ENCODE peak calls at places on chromosome 1, in four cellular contexts. W, Q, U and Y are unnamed samples.

GRCh38 chr1:65769621-65770020 is 23.1 kb upstream of the PDE4B start:
- DNase-seq in U (no peak), Q (no peak), W (no peak), Y (no peak)

GRCh38 chr1:9280015-9280860 is 12.5 kb upstream of the SPSB1 start:
- DNase-seq in Q (peak), U (peak), W (peak), Y (peak)

GRCh38 chr1:63946866-63947491 is 173.2 kb downstream of the ROR1 start:
- DNase-seq in W (peak), U (no peak), Q (peak), Y (no peak)

GRCh38 chr1:247368501-247368900 is 36.8 kb upstream of the ZNF496 start:
- DNase-seq in W (no peak), U (no peak), Q (no peak), Y (no peak)

GRCh38 chr1:9376430-9376829 is 83.7 kb downstream of the SPSB1 start:
- DNase-seq in U (no peak), Q (no peak), W (no peak), Y (no peak)

GRCh38 chr1:27382950-27383627 is at the start of gene CD164L2:
- DNase-seq in Q (no peak), W (no peak), U (no peak), Y (no peak)

GRCh38 chr1:59046730-59047157 is 250.2 kb upstream of the FGGY start:
- DNase-seq in W (no peak), U (no peak), Q (no peak), Y (no peak)

GRCh38 chr1:168469690-168470089 is 74.1 kb downstream of the XCL2 start:
- DNase-seq in Q (peak), U (peak), W (peak), Y (no peak)

GRCh38 chr1:244097523-244098390 is 46.7 kb downstream of the ZBTB18 start:
- DNase-seq in U (no peak), W (no peak), Q (no peak), Y (no peak)

GRCh38 chr1:59015708-59016107 is 231.9 kb upstream of the JUN start:
- DNase-seq in W (no peak), U (no peak), Q (no peak), Y (peak)

GRCh38 chr1:228099331-228099732 is 3.8 kb downstream of the C1orf35 start:
- DNase-seq in Q (peak), W (no peak), U (no peak), Y (no peak)

GRCh38 chr1:76571248-76571647 is 296.0 kb upstream of the ST6GALNAC5 start:
- DNase-seq in U (no peak), W (no peak), Q (no peak), Y (no peak)
- TF ChIP-seq POLR2A in U (no peak), W (no peak), Q (no peak), Y (no peak)

GRCh38 chr1:174204697-174205308 is 45.5 kb downstream of the RABGAP1L start:
- DNase-seq in U (no peak), W (no peak), Q (no peak), Y (no peak)
- TF ChIP-seq POLR2A in U (no peak), W (no peak), Q (no peak), Y (no peak)

GRCh38 chr1:89538361-89538760 is 13.7 kb downstream of the LRRC8B start:
- DNase-seq in U (no peak), Q (no peak), W (no peak), Y (no peak)
- TF ChIP-seq POLR2A in U (no peak), Q (no peak), W (no peak), Y (no peak)

GRCh38 chr1:208272311-208272710 is 28.1 kb upstream of the PLXNA2 start:
- DNase-seq in W (no peak), U (no peak), Q (no peak), Y (no peak)
- TF ChIP-seq POLR2A in W (no peak), U (no peak), Q (no peak), Y (no peak)

DNA sequence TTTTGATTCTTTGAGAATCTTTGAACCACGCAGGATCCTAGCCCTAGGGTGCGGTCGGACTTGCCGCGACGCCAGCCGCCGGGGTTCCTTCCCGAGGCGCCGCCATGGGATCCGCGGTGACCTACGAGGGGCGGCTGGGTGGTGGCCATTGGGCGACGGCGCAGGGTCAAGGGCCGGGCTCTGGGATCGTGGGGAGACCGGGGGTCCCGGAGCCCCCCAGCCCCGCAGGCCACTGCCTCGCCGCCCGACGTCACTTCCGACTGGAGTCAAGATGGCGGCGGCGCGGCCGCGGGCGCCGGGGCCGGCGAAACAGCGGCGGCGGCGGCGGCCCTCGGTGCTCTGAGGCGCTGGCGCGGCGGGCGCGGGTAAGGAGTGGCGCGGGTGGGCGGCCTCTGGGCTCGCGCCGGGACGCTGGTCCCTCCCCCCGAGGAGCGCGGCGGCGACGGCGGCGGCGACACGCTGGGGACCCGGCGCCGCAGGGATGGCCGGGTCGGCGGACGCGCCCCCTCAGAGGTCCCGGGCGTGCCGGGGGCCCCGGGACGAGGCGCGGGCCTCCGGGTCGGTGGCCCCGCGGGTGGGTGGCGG is at the start of gene PRDM2:
- DNase-seq in W (peak), U (peak), Q (peak), Y (no peak)
- TF ChIP-seq POLR2A in W (no peak), U (peak), Q (no peak), Y (peak)

GRCh38 chr1:165174485-165174884 is 182.0 kb downstream of the LMX1A start:
- DNase-seq in W (no peak), Q (no peak), U (no peak), Y (no peak)
- TF ChIP-seq POLR2A in W (no peak), Q (no peak), U (no peak), Y (no peak)

GRCh38 chr1:28545246-28545628 is 7.6 kb upstream of the TRNAU1AP start:
- DNase-seq in Q (no peak), W (no peak), U (no peak), Y (no peak)
- TF ChIP-seq POLR2A in Q (no peak), W (no peak), U (no peak), Y (no peak)